ENCODE peak calls at places on chromosomes 3 and 15, in four cellular contexts. Q, O, E and C are unnamed samples. For H3K4me1, the result is how much of the 10 kb centered on the place peaks cover.

GRCh38 chr15:24746094-24746493 is 70.5 kb downstream of the NPAP1 start:
- DNase-seq in Q (no peak), O (no peak), E (no peak), C (no peak)

GRCh38 chr3:126295407-126295939 is 61.7 kb downstream of the KLF15 start:
- DNase-seq in Q (no peak), O (no peak), E (no peak), C (no peak)

GRCh38 chr15:101193781-101194180 is 58.1 kb downstream of the CHSY1 start:
- DNase-seq in Q (no peak), O (no peak), E (no peak), C (no peak)

GRCh38 chr3:197338586-197338985 is 40.2 kb upstream of the DLG1 start:
- DNase-seq in Q (no peak), O (no peak), E (no peak), C (no peak)

GRCh38 chr15:40470423-40471104 is at the start of gene CHST14:
- DNase-seq in Q (peak), O (peak), E (peak), C (peak)

GRCh38 chr3:99747915-99748314 is 69.7 kb upstream of the CMSS1 start:
- DNase-seq in Q (no peak), O (no peak), E (peak), C (no peak)

GRCh38 chr3:61877359-61877770 is 316.0 kb downstream of the PTPRG start:
- DNase-seq in Q (no peak), O (no peak), E (peak), C (no peak)

GRCh38 chr3:143184098-143184497 is 64.5 kb downstream of the CHST2 start:
- DNase-seq in Q (no peak), O (no peak), E (no peak), C (no peak)

GRCh38 chr3:4722103-4722502 is 229.0 kb downstream of the ITPR1 start:
- DNase-seq in Q (no peak), O (no peak), E (peak), C (no peak)

GRCh38 chr3:179179979-179180758 is 32.0 kb downstream of the PIK3CA start:
- DNase-seq in Q (no peak), O (no peak), E (peak), C (no peak)

GRCh38 chr3:27385504-27385903 is 16.3 kb upstream of the NEK10 start:
- DNase-seq in Q (no peak), O (no peak), E (no peak), C (no peak)

GRCh38 chr15:81046290-81046689 is 45.6 kb downstream of the TLNRD1 start:
- DNase-seq in Q (no peak), O (no peak), E (no peak), C (no peak)

GRCh38 chr3:169581633-169582032 is 81.9 kb downstream of the MECOM start:
- DNase-seq in Q (no peak), O (no peak), E (peak), C (no peak)

GRCh38 chr3:50164984-50165383 is 9.9 kb downstream of the SEMA3F start:
- DNase-seq in Q (no peak), O (no peak), E (no peak), C (no peak)
- H3K4me1 ChIP-seq in Q (half or more), O (half or more), E (half or more), C (under half)

GRCh38 chr3:38582316-38582715 is 67.2 kb downstream of the SCN5A start:
- DNase-seq in Q (no peak), O (no peak), E (no peak), C (no peak)

GRCh38 chr3:38580450-38581382 is 68.8 kb downstream of the SCN5A start:
- DNase-seq in Q (no peak), O (no peak), E (no peak), C (no peak)

GRCh38 chr3:38583688-38584087 is 65.8 kb downstream of the SCN5A start:
- DNase-seq in Q (no peak), O (no peak), E (no peak), C (no peak)

GRCh38 chr3:38581774-38582173 is 67.7 kb downstream of the SCN5A start:
- DNase-seq in Q (no peak), O (no peak), E (no peak), C (no peak)

GRCh38 chr3:38582941-38583645 is 66.4 kb downstream of the SCN5A start:
- DNase-seq in Q (no peak), O (no peak), E (no peak), C (peak)
- H3K27ac ChIP-seq in Q (no peak), O (no peak), E (no peak), C (no peak)

GRCh38 chr15:48533982-48534381 is 111.5 kb downstream of the FBN1 start:
- DNase-seq in Q (no peak), O (no peak), E (no peak), C (no peak)
- H3K4me1 ChIP-seq in Q (under half), O (under half), E (under half), C (under half)

GRCh38 chr15:60471314-60471713 is 7.6 kb downstream of the ICE2 start:
- DNase-seq in Q (no peak), O (no peak), E (no peak), C (no peak)
- H3K27ac ChIP-seq in Q (no peak), O (no peak), E (no peak), C (no peak)

DNA sequence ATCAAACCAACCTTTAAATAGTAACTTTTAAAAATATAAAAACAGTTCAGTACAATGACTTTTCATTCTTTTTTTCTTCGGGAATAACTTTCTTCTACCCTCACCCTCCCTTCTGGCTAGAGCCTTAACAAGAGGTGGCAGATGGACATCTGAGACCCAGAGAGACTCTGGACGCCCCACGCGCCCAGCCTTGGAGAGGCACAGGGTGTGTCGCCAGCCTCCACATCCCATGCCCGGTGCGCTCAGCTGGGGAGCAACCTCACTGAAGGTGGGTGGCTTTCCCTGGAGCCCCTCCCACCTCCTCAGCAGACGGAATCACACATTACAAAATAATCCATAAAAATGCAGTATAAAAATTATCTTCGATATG is 49.5 kb downstream of the TLE3 start:
- DNase-seq in Q (no peak), O (peak), E (no peak), C (peak)
- H3K4me1 ChIP-seq in Q (under half), O (under half), E (under half), C (under half)

GRCh38 chr15:58752716-58753115 is 3.2 kb upstream of the ADAM10 start:
- DNase-seq in Q (no peak), O (no peak), E (no peak), C (no peak)

GRCh38 chr15:58746174-58746573 is 3.3 kb downstream of the ADAM10 start:
- DNase-seq in Q (no peak), O (no peak), E (no peak), C (no peak)

GRCh38 chr15:58748040-58748786 is 1.3 kb downstream of the ADAM10 start:
- DNase-seq in Q (no peak), O (no peak), E (no peak), C (no peak)

GRCh38 chr15:58748787-58749531 is 548 bp downstream of the ADAM10 start:
- DNase-seq in Q (peak), O (peak), E (no peak), C (peak)

DNA sequence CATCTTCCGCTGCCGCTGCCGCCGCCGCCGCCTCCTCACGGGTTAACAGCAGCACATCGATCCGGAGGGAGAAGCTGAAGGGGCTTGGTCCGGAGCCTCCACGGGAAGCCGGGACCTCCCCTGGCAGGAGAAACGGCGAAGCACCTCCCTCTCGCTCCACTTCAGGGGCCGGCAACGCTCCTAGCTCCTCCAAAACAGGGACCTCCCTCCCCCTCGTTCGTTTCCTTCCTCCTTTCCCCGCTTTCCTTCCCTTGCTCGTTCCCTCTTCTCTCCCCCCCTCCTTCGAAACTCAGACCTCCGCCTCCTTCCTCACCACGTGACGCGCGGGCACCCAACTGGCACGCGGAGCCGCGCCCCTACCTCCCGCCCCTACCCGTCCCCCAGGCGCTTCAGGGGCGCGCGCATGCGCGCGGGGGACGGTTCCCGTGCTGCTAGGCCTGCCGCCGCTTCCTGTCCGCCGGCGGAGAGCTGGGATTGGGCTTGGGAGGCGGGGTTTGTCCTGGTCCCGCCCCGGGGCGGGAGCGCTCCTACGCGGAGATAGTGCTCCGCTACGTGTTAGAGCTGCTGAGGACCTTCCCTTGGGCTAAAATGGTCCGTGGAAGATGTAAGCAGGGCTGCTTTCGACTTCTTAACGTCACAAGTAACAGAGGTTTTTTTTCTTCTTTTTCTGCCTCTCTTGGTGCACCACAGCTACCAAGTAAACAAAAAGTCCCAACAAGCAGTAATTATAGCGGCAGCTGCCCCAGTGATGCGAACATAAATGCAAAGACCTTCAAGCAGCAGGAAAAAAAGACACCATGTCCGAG is at the start of gene ADAM10:
- DNase-seq in Q (peak), O (peak), E (peak), C (peak)
- H3K27ac ChIP-seq in Q (peak), O (peak), E (peak), C (peak)

DNA sequence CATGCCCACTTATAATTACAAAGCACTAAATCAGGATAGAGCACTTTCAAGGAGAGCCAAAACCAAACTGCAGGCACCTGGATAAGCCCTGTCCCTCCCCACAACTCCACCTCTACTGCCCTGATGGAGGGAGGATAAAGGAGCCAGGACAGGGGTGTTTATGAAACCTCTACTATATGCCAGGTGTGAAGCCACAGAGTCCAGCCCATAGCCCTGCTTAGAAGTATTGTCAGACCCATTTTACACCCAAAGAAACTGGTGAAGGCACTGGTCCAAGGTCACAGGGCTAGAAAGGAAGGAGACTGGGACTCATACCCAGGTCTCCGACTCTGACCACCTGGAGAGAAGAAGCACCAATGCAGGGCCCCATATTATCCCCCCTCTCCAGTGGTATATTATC is 48.7 kb downstream of the SH3BP5 start:
- DNase-seq in Q (no peak), O (no peak), E (no peak), C (no peak)
- H3K4me1 ChIP-seq in Q (under half), O (under half), E (under half), C (under half)

GRCh38 chr3:13406200-13406599 is 13.9 kb downstream of the NUP210 start:
- DNase-seq in Q (no peak), O (no peak), E (no peak), C (no peak)
- H3K27ac ChIP-seq in Q (no peak), O (no peak), E (no peak), C (no peak)

GRCh38 chr15:66939451-66940023 is 125.9 kb upstream of the SMAD3 start:
- DNase-seq in Q (no peak), O (no peak), E (no peak), C (no peak)
- H3K4me1 ChIP-seq in Q (under half), O (under half), E (under half), C (under half)